ENCODE peak calls at places on chromosomes 16 and 17, in four cellular contexts. C is esophagus squamous epithelium, H is cardiac muscle cell, J is prostate gland. Y is an unnamed sample.

GRCh38 chr17:57284984-57285646 is 28.8 kb downstream of the MSI2 start:
- DNase-seq in C (no peak), H (no peak), J (no peak), Y (no peak)

GRCh38 chr17:68290268-68290954 is 516 bp downstream of the SLC16A6 start:
- DNase-seq in J (peak; percentile 28), H (peak; percentile 38), C (no peak), Y (peak; percentile 35)

GRCh38 chr17:49565948-49566491 is 9.7 kb upstream of the NXPH3 start:
- DNase-seq in H (peak; percentile 58), J (peak; percentile 85), C (no peak), Y (peak; percentile 74)

GRCh38 chr16:6066601-6067000 is 969.0 kb upstream of the EEF2KMT start:
- DNase-seq in J (no peak), H (no peak), C (no peak), Y (no peak)

GRCh38 chr17:491086-492014 is 138.7 kb upstream of the RPH3AL start:
- DNase-seq in C (no peak), J (peak; percentile 37), H (peak; percentile 75), Y (peak; percentile 60)

GRCh38 chr16:54633943-54634362 is 296.7 kb upstream of the IRX5 start:
- DNase-seq in C (no peak), J (peak; percentile 17), H (peak; percentile 44), Y (no peak)

GRCh38 chr17:77420476-77420803 is 279.7 kb downstream of the SEC14L1 start:
- DNase-seq in H (no peak), C (no peak), J (no peak), Y (no peak)

GRCh38 chr16:24681793-24682192 is 47.7 kb upstream of the TNRC6A start:
- DNase-seq in J (no peak), H (no peak), C (no peak), Y (no peak)

GRCh38 chr17:55377885-55378284 is 43.8 kb downstream of the MMD start:
- DNase-seq in H (no peak), J (no peak), C (no peak), Y (no peak)

GRCh38 chr16:86088816-86089215 is 189.9 kb downstream of the IRF8 start:
- DNase-seq in C (no peak), J (no peak), H (no peak), Y (no peak)

GRCh38 chr16:16075463-16076399 is 126.3 kb downstream of the ABCC1 start:
- DNase-seq in J (no peak), H (no peak), C (no peak), Y (peak; percentile 47)

GRCh38 chr17:51860934-51861561 is 297.5 kb downstream of the CA10 start:
- DNase-seq in H (peak; percentile 76), C (no peak), J (peak; percentile 47), Y (no peak)

GRCh38 chr16:58201163-58201562 is 3.3 kb upstream of the CSNK2A2 start:
- DNase-seq in C (no peak), J (no peak), H (no peak), Y (no peak)

GRCh38 chr17:68512967-68513474 is 791 bp downstream of the PRKAR1A start:
- DNase-seq in C (no peak), J (no peak), H (peak; percentile 36), Y (no peak)

GRCh38 chr17:67862614-67863217 is 37.4 kb downstream of the BPTF start:
- DNase-seq in C (no peak), J (no peak), H (no peak), Y (no peak)

GRCh38 chr16:74650966-74651567 is 15.6 kb downstream of the RFWD3 start:
- DNase-seq in J (no peak), C (no peak), H (peak; percentile 31), Y (no peak)

GRCh38 chr17:31266042-31266441 is 31.0 kb downstream of the OMG start:
- DNase-seq in C (no peak), H (no peak), J (no peak), Y (no peak)
- TF ChIP-seq CTCF in C (peak; percentile 11), H (peak; percentile 24), J (no peak), Y (no peak)

DNA sequence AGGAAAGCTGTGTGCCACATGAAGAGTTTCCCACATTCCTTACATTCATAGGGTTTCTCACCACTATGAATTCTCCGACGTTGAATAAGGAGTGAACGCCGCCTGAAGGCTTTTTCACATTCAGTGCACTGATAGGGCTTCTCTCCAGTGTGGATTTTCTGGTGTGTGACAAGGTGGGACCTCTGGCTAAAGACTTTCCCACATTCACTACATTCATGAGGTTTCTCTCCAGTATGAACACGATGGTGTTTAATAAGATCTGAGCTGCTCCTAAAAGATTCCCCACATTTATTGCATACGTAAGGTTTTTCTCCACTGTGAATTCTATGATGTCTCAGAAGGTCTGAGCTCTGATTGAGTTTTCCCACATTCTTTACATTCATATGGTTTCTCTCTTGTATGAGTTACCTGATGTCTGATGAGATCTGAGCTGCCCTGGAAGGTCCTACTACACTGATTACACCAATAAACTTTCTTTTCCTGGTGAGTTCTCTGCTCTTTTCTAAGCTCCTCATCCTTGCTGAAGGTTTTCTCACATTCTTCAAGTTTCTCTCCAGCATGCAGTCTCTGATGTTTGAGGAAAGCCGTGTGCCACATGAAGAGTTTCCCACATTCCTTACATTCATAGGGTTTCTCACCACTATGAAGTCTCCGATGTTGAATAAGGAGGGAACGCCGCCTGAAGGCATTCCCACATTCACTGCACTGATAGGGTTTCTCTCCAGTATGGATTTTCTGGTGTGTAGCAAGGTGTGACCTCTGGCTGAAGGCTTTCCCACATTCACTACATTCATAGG is 10.0 kb downstream of the ZNF594 start:
- DNase-seq in H (no peak), C (no peak), J (no peak), Y (no peak)
- H3K9me3 ChIP-seq in H (peaks cover 13% of the 10 kb centered on the region), C (peaks cover 94% of the 10 kb centered on the region), J (peaks cover 18% of the 10 kb centered on the region), Y (peaks cover 100% of the 10 kb centered on the region)

GRCh38 chr16:12611916-12612597 is 191.6 kb downstream of the CPPED1 start:
- DNase-seq in J (no peak), C (no peak), H (no peak), Y (no peak)
- TF ChIP-seq CTCF in J (no peak), C (no peak), H (no peak), Y (no peak)

GRCh38 chr16:35908152-35908551 is 2448.7 kb downstream of the TP53TG3F start:
- DNase-seq in J (no peak), H (no peak), C (no peak), Y (no peak)

GRCh38 chr16:35910409-35910808 is 2451.0 kb downstream of the TP53TG3F start:
- DNase-seq in C (no peak), J (no peak), H (no peak), Y (no peak)

GRCh38 chr16:35908942-35909341 is 2449.5 kb downstream of the TP53TG3F start:
- DNase-seq in H (no peak), C (no peak), J (no peak), Y (no peak)

GRCh38 chr16:35911899-35912298 is 2452.5 kb downstream of the TP53TG3F start:
- DNase-seq in H (no peak), J (no peak), C (no peak), Y (no peak)

DNA sequence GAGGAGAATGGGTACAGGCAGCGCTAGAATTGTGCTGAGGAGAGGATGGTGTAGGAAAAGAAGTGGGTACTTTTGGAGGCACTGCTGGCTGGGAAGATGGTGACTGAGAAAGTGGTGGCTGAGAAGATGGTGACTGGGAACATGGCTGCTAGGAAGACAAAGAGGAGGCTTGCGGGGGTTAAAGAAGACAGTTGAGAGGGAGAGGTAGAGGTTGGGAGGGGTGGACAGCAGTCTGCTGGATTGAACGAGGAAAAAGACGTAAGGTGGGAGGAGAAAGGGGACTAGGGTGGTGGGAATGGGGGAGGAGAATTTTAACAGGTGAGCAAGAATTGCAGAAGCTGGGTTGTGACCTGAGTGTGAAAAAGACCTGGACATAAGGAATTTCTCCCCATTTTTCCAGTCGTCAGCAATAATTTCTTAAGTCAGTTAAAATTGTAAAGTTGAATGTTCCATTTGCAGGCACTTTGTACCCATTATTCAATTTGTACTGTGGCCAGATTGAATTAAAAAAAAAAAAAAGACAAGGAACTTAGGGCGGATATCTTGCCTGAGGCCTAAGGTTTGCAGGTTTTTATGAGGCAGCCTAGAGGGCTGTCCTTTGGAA is 2450.0 kb downstream of the TP53TG3F start:
- DNase-seq in H (no peak), J (no peak), C (no peak), Y (no peak)
- H3K9me3 ChIP-seq in H (no peaks in the 10 kb centered on the region), J (no peaks in the 10 kb centered on the region), C (no peaks in the 10 kb centered on the region), Y (peaks cover 8% of the 10 kb centered on the region)

GRCh38 chr17:73481672-73482071 is 162.6 kb downstream of the SDK2 start:
- DNase-seq in J (no peak), C (no peak), H (no peak), Y (no peak)

GRCh38 chr17:73482251-73482661 is 162.0 kb downstream of the SDK2 start:
- DNase-seq in J (no peak), H (no peak), C (no peak), Y (no peak)

GRCh38 chr17:73476890-73477350 is 165.1 kb upstream of the CDC42EP4 start:
- DNase-seq in J (no peak), H (peak; percentile 63), C (no peak), Y (peak; percentile 62)

GRCh38 chr17:73480740-73481139 is 163.5 kb downstream of the SDK2 start:
- DNase-seq in H (peak; percentile 74), C (no peak), J (no peak), Y (peak; percentile 66)

GRCh38 chr17:73478768-73479424 is 165.3 kb downstream of the SDK2 start:
- DNase-seq in H (no peak), C (no peak), J (no peak), Y (no peak)
- TF ChIP-seq CTCF in H (no peak), C (no peak), J (no peak), Y (no peak)

GRCh38 chr16:68475071-68475470 is 26.8 kb upstream of the SMPD3 start:
- DNase-seq in H (no peak), J (no peak), C (no peak), Y (no peak)

GRCh38 chr16:68469728-68470460 is 21.6 kb upstream of the SMPD3 start:
- DNase-seq in C (no peak), H (no peak), J (no peak), Y (no peak)

GRCh38 chr16:68473358-68474064 is 25.2 kb upstream of the SMPD3 start:
- DNase-seq in C (no peak), J (no peak), H (no peak), Y (no peak)

GRCh38 chr16:68470461-68471150 is 22.3 kb upstream of the SMPD3 start:
- DNase-seq in H (no peak), C (no peak), J (no peak), Y (peak; percentile 28)

GRCh38 chr16:68472581-68472980 is 24.3 kb upstream of the SMPD3 start:
- DNase-seq in C (no peak), J (no peak), H (no peak), Y (no peak)
- H3K9me3 ChIP-seq in C (no peaks in the 10 kb centered on the region), J (no peaks in the 10 kb centered on the region), H (no peaks in the 10 kb centered on the region), Y (no peaks in the 10 kb centered on the region)

DNA sequence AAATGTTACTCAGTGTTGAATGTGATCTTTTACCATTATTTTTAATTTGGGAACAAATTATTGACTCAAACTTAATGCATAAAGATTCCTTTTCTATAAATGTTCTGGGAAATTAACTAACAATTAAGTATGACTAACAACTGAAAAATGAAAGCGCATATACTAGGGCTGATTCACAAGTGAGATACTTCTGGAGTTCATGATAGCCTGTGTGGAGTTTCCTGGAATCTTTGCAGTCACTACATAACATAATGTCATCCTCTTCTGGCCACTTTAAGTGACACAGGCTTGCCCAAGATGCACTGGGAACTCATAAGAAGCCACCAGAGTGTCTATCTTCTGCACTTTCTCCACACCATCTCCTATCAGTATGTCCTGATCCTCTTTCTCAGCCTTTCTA is 450.3 kb upstream of the CDH11 start:
- DNase-seq in H (no peak), J (no peak), C (no peak), Y (no peak)
- TF ChIP-seq CTCF in H (peak; percentile 3), J (no peak), C (no peak), Y (no peak)